ENCODE peak calls at places on chromosomes 2 and 18, in seven cellular contexts. One of them, this sample, is unnamed.

GRCh38 chr2:104923665-104924064 is 69.8 kb downstream of the POU3F3 start:
- DNase-seq in mucosa of gallbladder: no peak
- DNase-seq in pancreas: no peak
- DNase-seq in CD4-positive, alpha-beta T cell: no peak
- DNase-seq in kidney epithelial cell: no peak
- DNase-seq in midbrain: no peak
- DNase-seq in posterior cingulate gyrus: no peak
- DNase-seq in this sample: no peak

GRCh38 chr18:74255022-74255658 is 36.6 kb downstream of the CYB5A start:
- DNase-seq in mucosa of gallbladder: peak; percentile 68
- DNase-seq in pancreas: no peak
- DNase-seq in CD4-positive, alpha-beta T cell: no peak
- DNase-seq in kidney epithelial cell: no peak
- DNase-seq in midbrain: no peak
- DNase-seq in posterior cingulate gyrus: no peak
- DNase-seq in this sample: no peak

GRCh38 chr18:23583071-23583865 is 3.0 kb downstream of the NPC1 start:
- DNase-seq in mucosa of gallbladder: no peak
- DNase-seq in pancreas: no peak
- DNase-seq in CD4-positive, alpha-beta T cell: no peak
- DNase-seq in kidney epithelial cell: no peak
- DNase-seq in midbrain: peak; percentile 82
- DNase-seq in posterior cingulate gyrus: no peak
- DNase-seq in this sample: peak; percentile 83

GRCh38 chr18:12880532-12880892 is 3.5 kb downstream of the PTPN2 start:
- DNase-seq in mucosa of gallbladder: no peak
- DNase-seq in pancreas: no peak
- DNase-seq in CD4-positive, alpha-beta T cell: no peak
- DNase-seq in kidney epithelial cell: no peak
- DNase-seq in midbrain: no peak
- DNase-seq in posterior cingulate gyrus: no peak
- DNase-seq in this sample: no peak

GRCh38 chr2:136116111-136116812 is 1.7 kb downstream of the CXCR4 start:
- DNase-seq in mucosa of gallbladder: peak; percentile 62
- DNase-seq in pancreas: no peak
- DNase-seq in CD4-positive, alpha-beta T cell: peak; percentile 82
- DNase-seq in kidney epithelial cell: no peak
- DNase-seq in midbrain: no peak
- DNase-seq in posterior cingulate gyrus: peak; percentile 10
- DNase-seq in this sample: no peak

GRCh38 chr2:15127251-15127650 is 433.9 kb downstream of the NBAS start:
- DNase-seq in mucosa of gallbladder: no peak
- DNase-seq in pancreas: no peak
- DNase-seq in CD4-positive, alpha-beta T cell: no peak
- DNase-seq in kidney epithelial cell: no peak
- DNase-seq in midbrain: no peak
- DNase-seq in posterior cingulate gyrus: no peak
- DNase-seq in this sample: no peak

GRCh38 chr2:86035883-86036789 is 69.5 kb downstream of the POLR1A start:
- DNase-seq in mucosa of gallbladder: peak; percentile 76
- DNase-seq in pancreas: peak; percentile 89
- DNase-seq in CD4-positive, alpha-beta T cell: peak; percentile 69
- DNase-seq in kidney epithelial cell: no peak
- DNase-seq in midbrain: peak; percentile 77
- DNase-seq in posterior cingulate gyrus: peak; percentile 55
- DNase-seq in this sample: peak; percentile 91

GRCh38 chr2:134259571-134259970 is 5.7 kb downstream of the MGAT5 start:
- DNase-seq in mucosa of gallbladder: no peak
- DNase-seq in pancreas: no peak
- DNase-seq in CD4-positive, alpha-beta T cell: no peak
- DNase-seq in kidney epithelial cell: no peak
- DNase-seq in midbrain: no peak
- DNase-seq in posterior cingulate gyrus: no peak
- DNase-seq in this sample: no peak

GRCh38 chr18:46148810-46149209 is 44.6 kb downstream of the HAUS1 start:
- DNase-seq in mucosa of gallbladder: peak; percentile 29
- DNase-seq in pancreas: peak; percentile 4
- DNase-seq in CD4-positive, alpha-beta T cell: peak; percentile 38
- DNase-seq in kidney epithelial cell: no peak
- DNase-seq in midbrain: peak; percentile 51
- DNase-seq in posterior cingulate gyrus: peak; percentile 28
- DNase-seq in this sample: peak; percentile 73

GRCh38 chr18:50982086-50982801 is 14.4 kb downstream of the ELAC1 start:
- DNase-seq in mucosa of gallbladder: no peak
- DNase-seq in pancreas: no peak
- DNase-seq in CD4-positive, alpha-beta T cell: no peak
- DNase-seq in kidney epithelial cell: no peak
- DNase-seq in midbrain: no peak
- DNase-seq in posterior cingulate gyrus: no peak
- DNase-seq in this sample: no peak

GRCh38 chr2:75605770-75606535 is 40.6 kb upstream of the MRPL19 start:
- DNase-seq in mucosa of gallbladder: no peak
- DNase-seq in pancreas: peak; percentile 18
- DNase-seq in CD4-positive, alpha-beta T cell: no peak
- DNase-seq in kidney epithelial cell: peak; percentile 93
- DNase-seq in midbrain: no peak
- DNase-seq in posterior cingulate gyrus: no peak
- DNase-seq in this sample: no peak

GRCh38 chr2:64781991-64782390 is 128.3 kb upstream of the SERTAD2 start:
- DNase-seq in mucosa of gallbladder: no peak
- DNase-seq in pancreas: no peak
- DNase-seq in CD4-positive, alpha-beta T cell: no peak
- DNase-seq in kidney epithelial cell: no peak
- DNase-seq in midbrain: no peak
- DNase-seq in posterior cingulate gyrus: no peak
- DNase-seq in this sample: no peak

GRCh38 chr2:170409164-170409535 is 231.2 kb downstream of the MYO3B start:
- DNase-seq in mucosa of gallbladder: peak; percentile 76
- DNase-seq in pancreas: peak; percentile 33
- DNase-seq in CD4-positive, alpha-beta T cell: peak; percentile 63
- DNase-seq in kidney epithelial cell: peak; percentile 18
- DNase-seq in midbrain: peak; percentile 71
- DNase-seq in posterior cingulate gyrus: peak; percentile 71
- DNase-seq in this sample: peak; percentile 52

GRCh38 chr2:102187191-102188150 is 648 bp downstream of the IL1RL2 start:
- DNase-seq in mucosa of gallbladder: peak; percentile 28
- DNase-seq in pancreas: no peak
- DNase-seq in CD4-positive, alpha-beta T cell: no peak
- DNase-seq in kidney epithelial cell: no peak
- DNase-seq in midbrain: peak; percentile 12
- DNase-seq in posterior cingulate gyrus: peak; percentile 49
- DNase-seq in this sample: peak; percentile 27

GRCh38 chr2:22497789-22498188 is 887.2 kb upstream of the KLHL29 start:
- DNase-seq in mucosa of gallbladder: no peak
- DNase-seq in pancreas: no peak
- DNase-seq in CD4-positive, alpha-beta T cell: no peak
- DNase-seq in kidney epithelial cell: no peak
- DNase-seq in midbrain: no peak
- DNase-seq in posterior cingulate gyrus: no peak
- DNase-seq in this sample: no peak

GRCh38 chr2:133495226-133495625 is 73.0 kb downstream of the NCKAP5 start:
- DNase-seq in mucosa of gallbladder: no peak
- DNase-seq in pancreas: no peak
- DNase-seq in CD4-positive, alpha-beta T cell: no peak
- DNase-seq in kidney epithelial cell: no peak
- DNase-seq in midbrain: peak; percentile 8
- DNase-seq in posterior cingulate gyrus: no peak
- DNase-seq in this sample: no peak

GRCh38 chr2:240989451-240990265 is 8.8 kb upstream of the SNED1 start:
- DNase-seq in mucosa of gallbladder: no peak
- DNase-seq in pancreas: no peak
- DNase-seq in CD4-positive, alpha-beta T cell: no peak
- DNase-seq in kidney epithelial cell: no peak
- DNase-seq in midbrain: no peak
- DNase-seq in posterior cingulate gyrus: no peak
- DNase-seq in this sample: no peak

GRCh38 chr2:176827269-176827668 is 385.3 kb upstream of the HNRNPA3 start:
- DNase-seq in mucosa of gallbladder: no peak
- DNase-seq in pancreas: no peak
- DNase-seq in CD4-positive, alpha-beta T cell: no peak
- DNase-seq in kidney epithelial cell: no peak
- DNase-seq in midbrain: no peak
- DNase-seq in posterior cingulate gyrus: no peak
- DNase-seq in this sample: no peak

GRCh38 chr18:40355701-40356100 is 1599.3 kb upstream of the PIK3C3 start:
- DNase-seq in mucosa of gallbladder: no peak
- DNase-seq in pancreas: no peak
- DNase-seq in CD4-positive, alpha-beta T cell: no peak
- DNase-seq in kidney epithelial cell: no peak
- DNase-seq in midbrain: no peak
- DNase-seq in posterior cingulate gyrus: no peak
- DNase-seq in this sample: no peak

GRCh38 chr18:78672862-78673446 is 306.7 kb upstream of the SALL3 start:
- DNase-seq in mucosa of gallbladder: no peak
- DNase-seq in pancreas: no peak
- DNase-seq in CD4-positive, alpha-beta T cell: no peak
- DNase-seq in kidney epithelial cell: no peak
- DNase-seq in midbrain: no peak
- DNase-seq in posterior cingulate gyrus: no peak
- DNase-seq in this sample: no peak

GRCh38 chr2:232299927-232300674 is 78.5 kb upstream of the ALPP start:
- DNase-seq in mucosa of gallbladder: no peak
- DNase-seq in pancreas: no peak
- DNase-seq in CD4-positive, alpha-beta T cell: no peak
- DNase-seq in kidney epithelial cell: no peak
- DNase-seq in midbrain: no peak
- DNase-seq in posterior cingulate gyrus: no peak
- DNase-seq in this sample: no peak

GRCh38 chr2:37168217-37168981 is 11.6 kb upstream of the EIF2AK2 start:
- DNase-seq in mucosa of gallbladder: no peak
- DNase-seq in pancreas: no peak
- DNase-seq in CD4-positive, alpha-beta T cell: no peak
- DNase-seq in kidney epithelial cell: no peak
- DNase-seq in midbrain: no peak
- DNase-seq in posterior cingulate gyrus: no peak
- DNase-seq in this sample: no peak

GRCh38 chr2:219221956-219222518 is 3.3 kb upstream of the ABCB6 start:
- DNase-seq in mucosa of gallbladder: no peak
- DNase-seq in pancreas: no peak
- DNase-seq in CD4-positive, alpha-beta T cell: no peak
- DNase-seq in kidney epithelial cell: no peak
- DNase-seq in midbrain: no peak
- DNase-seq in posterior cingulate gyrus: no peak
- DNase-seq in this sample: no peak

GRCh38 chr2:151381266-151381665 is 23.9 kb downstream of the TNFAIP6 start:
- DNase-seq in mucosa of gallbladder: no peak
- DNase-seq in pancreas: no peak
- DNase-seq in CD4-positive, alpha-beta T cell: no peak
- DNase-seq in kidney epithelial cell: no peak
- DNase-seq in midbrain: no peak
- DNase-seq in posterior cingulate gyrus: no peak
- DNase-seq in this sample: no peak

GRCh38 chr18:74499633-74500032 is 3.5 kb downstream of the CNDP2 start:
- DNase-seq in mucosa of gallbladder: peak; percentile 77
- DNase-seq in pancreas: no peak
- DNase-seq in CD4-positive, alpha-beta T cell: peak; percentile 18
- DNase-seq in kidney epithelial cell: no peak
- DNase-seq in midbrain: peak; percentile 62
- DNase-seq in posterior cingulate gyrus: peak; percentile 77
- DNase-seq in this sample: no peak

GRCh38 chr18:5710235-5710634 is 166.4 kb upstream of the EPB41L3 start:
- DNase-seq in mucosa of gallbladder: no peak
- DNase-seq in pancreas: no peak
- DNase-seq in CD4-positive, alpha-beta T cell: no peak
- DNase-seq in kidney epithelial cell: no peak
- DNase-seq in midbrain: no peak
- DNase-seq in posterior cingulate gyrus: no peak
- DNase-seq in this sample: no peak

GRCh38 chr2:147937744-147938349 is 82.7 kb downstream of the ORC4 start:
- DNase-seq in mucosa of gallbladder: no peak
- DNase-seq in pancreas: no peak
- DNase-seq in CD4-positive, alpha-beta T cell: no peak
- DNase-seq in kidney epithelial cell: no peak
- DNase-seq in midbrain: peak; percentile 49
- DNase-seq in posterior cingulate gyrus: no peak
- DNase-seq in this sample: no peak

GRCh38 chr2:186309901-186310300 is 176.2 kb upstream of the ZC3H15 start:
- DNase-seq in mucosa of gallbladder: no peak
- DNase-seq in pancreas: no peak
- DNase-seq in CD4-positive, alpha-beta T cell: no peak
- DNase-seq in kidney epithelial cell: no peak
- DNase-seq in midbrain: no peak
- DNase-seq in posterior cingulate gyrus: no peak
- DNase-seq in this sample: peak; percentile 16

GRCh38 chr2:63049291-63050185 is 1.1 kb upstream of the OTX1 start:
- DNase-seq in mucosa of gallbladder: no peak
- DNase-seq in pancreas: no peak
- DNase-seq in CD4-positive, alpha-beta T cell: no peak
- DNase-seq in kidney epithelial cell: no peak
- DNase-seq in midbrain: no peak
- DNase-seq in posterior cingulate gyrus: no peak
- DNase-seq in this sample: no peak

This sample was measured in foreskin melanocyte.